ENCODE peak calls at places on chromosomes 16 and 17, in seven cellular contexts. O, Q, C, B, M, H and J are unnamed samples.

GRCh38 chr17:56978441-56979090 is 635 bp downstream of the SCPEP1 start:
- DNase-seq in O (no peak), Q (peak; percentile 36), C (no peak), B (peak; percentile 52), M (no peak), H (no peak), J (no peak)

GRCh38 chr17:49978501-49978900 is 9.5 kb downstream of the DLX4 start:
- DNase-seq in O (no peak), Q (no peak), C (no peak), B (no peak), M (no peak), H (no peak), J (no peak)

GRCh38 chr17:57953219-57953618 is 2.0 kb downstream of the CUEDC1 start:
- DNase-seq in O (no peak), Q (no peak), C (no peak), B (no peak), M (no peak), H (peak; percentile 79), J (no peak)

GRCh38 chr17:38428150-38428642 is at the start of gene ARHGAP23:
- DNase-seq in O (peak; percentile 67), Q (peak; percentile 90), C (no peak), B (peak; percentile 96), M (no peak), H (no peak), J (peak; percentile 62)

GRCh38 chr16:67155305-67156145 is 4.2 kb downstream of the TRADD start:
- DNase-seq in O (peak; percentile 91), Q (peak; percentile 81), C (no peak), B (peak; percentile 94), M (no peak), H (peak; percentile 57), J (peak; percentile 96)

GRCh38 chr17:81553018-81553615 is 964 bp upstream of the FAAP100 start:
- DNase-seq in O (peak; percentile 83), Q (peak; percentile 57), C (peak; percentile 80), B (peak; percentile 90), M (peak; percentile 53), H (peak; percentile 70), J (peak; percentile 99)

GRCh38 chr17:33494156-33494555 is 201.1 kb upstream of the ASIC2 start:
- DNase-seq in O (no peak), Q (no peak), C (no peak), B (no peak), M (no peak), H (no peak), J (no peak)

GRCh38 chr17:62680541-62681052 is 53.1 kb downstream of the MRC2 start:
- DNase-seq in O (no peak), Q (no peak), C (no peak), B (no peak), M (no peak), H (no peak), J (no peak)

GRCh38 chr16:71409038-71409775 is 32.6 kb downstream of the TLE7 start:
- DNase-seq in O (no peak), Q (no peak), C (no peak), B (no peak), M (no peak), H (no peak), J (no peak)

DNA sequence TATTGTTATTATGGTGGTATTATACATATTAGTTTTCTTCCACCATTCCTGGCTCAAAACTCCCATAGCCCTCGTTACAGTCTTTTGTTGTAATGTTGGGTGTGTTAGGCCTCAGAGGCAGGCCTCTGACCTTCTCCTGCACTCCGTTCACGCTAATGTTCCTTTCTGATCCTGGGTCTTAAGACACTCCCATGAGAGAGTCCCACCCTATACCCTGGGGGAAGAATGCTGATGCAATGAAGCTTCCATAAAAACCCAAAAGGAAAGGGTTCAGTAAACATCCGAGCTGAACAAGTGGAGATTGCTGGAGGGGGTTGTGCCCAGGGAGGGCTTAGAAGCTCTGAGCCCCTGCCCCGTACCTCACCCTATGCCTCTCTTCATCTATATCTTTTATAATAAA is 141.3 kb upstream of the NETO2 start:
- DNase-seq in O (no peak), Q (no peak), C (no peak), B (no peak), M (no peak), H (no peak), J (no peak)
- TF ChIP-seq JUND in O (no peak), Q (no peak), C (no peak), B (no peak), M (no peak), H (no peak), J (no peak)

DNA sequence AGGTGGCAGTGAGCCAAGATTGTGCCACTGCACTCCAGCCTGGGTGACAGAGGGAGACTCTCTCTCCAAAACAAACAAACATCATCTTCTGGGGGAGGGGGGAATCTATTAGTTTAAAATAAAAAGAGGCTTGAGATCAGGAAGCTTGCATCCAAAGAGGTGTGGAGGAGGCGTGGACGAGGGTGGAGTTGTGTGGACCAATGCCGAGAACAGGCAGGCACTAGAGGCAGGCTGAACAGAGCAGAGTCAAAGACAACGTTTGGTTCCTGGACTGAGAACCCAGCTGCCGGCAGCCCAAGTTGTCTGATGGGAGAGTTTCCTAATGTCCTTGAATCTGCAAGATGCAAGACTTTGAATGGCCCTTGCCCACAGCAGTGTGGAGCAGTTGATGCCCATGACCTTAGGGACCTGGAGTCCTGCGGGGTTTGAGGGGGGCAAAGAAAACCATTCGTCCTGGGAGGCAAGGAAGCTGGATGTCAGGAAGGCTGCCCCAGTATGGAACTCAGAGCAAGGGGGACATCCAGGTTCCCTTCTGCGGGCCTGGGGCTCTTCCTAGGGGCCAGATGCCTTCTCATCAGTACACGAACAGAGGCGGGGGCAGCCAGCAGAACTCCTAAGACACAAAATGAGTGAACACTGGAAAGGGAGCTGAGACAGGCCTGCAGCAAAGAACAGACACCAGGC is 9.2 kb downstream of the TBC1D16 start:
- DNase-seq in O (no peak), Q (no peak), C (no peak), B (no peak), M (no peak), H (no peak), J (no peak)
- TF ChIP-seq JUND in O (no peak), Q (no peak), C (no peak), B (no peak), M (no peak), H (no peak), J (no peak)

DNA sequence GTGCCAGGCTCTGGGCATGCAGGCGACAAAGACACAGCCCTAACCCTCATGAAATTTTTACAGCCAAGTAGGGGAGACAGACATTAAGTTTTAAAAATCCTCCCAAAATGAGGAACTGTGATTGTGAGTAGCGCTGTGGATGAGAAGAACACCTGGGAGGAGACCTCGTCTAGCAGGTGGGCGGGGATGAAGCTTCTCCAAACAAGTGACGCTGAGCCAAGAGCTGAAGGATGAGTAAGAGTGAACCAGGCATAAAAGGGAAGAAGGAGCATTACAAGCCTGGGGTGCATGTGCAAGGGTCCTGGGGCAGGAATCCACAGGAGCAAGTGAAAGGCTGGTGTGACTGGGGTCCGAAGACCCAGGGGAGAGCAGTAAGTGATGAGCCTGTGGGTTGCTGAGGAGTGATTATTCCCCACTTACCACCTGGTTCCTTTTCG is 149.4 kb upstream of the HS3ST2 start:
- DNase-seq in O (peak; percentile 40), Q (no peak), C (no peak), B (no peak), M (no peak), H (no peak), J (no peak)
- TF ChIP-seq JUND in O (no peak), Q (no peak), C (no peak), B (no peak), M (no peak), H (peak; percentile 12), J (no peak)

GRCh38 chr17:19390951-19391350 is 4.0 kb upstream of the MFAP4 start:
- DNase-seq in O (no peak), Q (no peak), C (no peak), B (no peak), M (no peak), H (no peak), J (no peak)
- TF ChIP-seq JUND in O (no peak), Q (no peak), C (no peak), B (no peak), M (no peak), H (no peak), J (no peak)

DNA sequence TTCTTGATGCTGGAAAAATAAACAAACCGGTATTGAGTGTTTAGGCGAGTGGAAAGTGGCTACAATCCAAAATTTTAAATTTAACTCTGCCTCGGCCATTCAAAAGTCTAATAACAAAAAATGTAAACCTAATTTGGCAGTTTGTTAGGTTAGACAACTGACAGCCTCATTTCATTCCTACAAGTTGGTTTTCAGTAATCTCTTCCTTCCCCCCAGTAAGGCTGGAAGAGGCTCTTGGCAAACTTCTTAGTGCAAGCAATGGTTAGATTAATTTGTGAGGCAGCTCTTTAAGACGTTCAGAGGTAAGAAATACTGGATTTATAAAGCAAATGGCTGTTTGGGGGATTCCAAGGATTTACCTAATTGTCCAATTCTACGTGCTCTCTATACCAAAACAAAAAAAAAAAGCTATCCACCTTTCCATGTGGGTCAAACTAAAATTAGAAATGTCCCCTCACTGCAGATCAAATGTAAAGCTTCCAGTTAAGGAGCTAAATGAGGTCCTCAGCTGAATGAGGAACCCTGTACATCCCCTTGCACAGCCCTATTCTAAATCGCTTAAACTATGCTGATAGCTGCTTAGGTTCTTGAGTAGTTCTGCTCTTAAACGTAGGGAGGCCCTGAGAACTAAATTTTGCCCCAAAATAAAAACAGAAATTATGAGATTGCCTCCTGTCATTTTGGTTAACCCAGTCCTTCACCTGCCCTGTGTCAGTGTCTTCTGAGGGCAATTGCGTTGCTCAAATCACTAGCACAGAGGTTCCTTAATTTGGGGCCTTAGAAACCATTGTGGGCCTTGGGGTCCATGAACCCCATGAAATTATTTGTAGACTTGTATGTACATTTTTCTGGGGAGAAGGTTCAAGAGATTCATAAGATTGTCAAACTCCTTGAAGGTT is 2.9 kb downstream of the HEXIM1 start:
- DNase-seq in O (no peak), Q (no peak), C (no peak), B (no peak), M (no peak), H (no peak), J (peak; percentile 35)
- TF ChIP-seq JUND in O (no peak), Q (no peak), C (peak; percentile 27), B (no peak), M (no peak), H (no peak), J (no peak)